ENCODE peak calls at places on chromosomes 12 and 14, in four cellular contexts. P is endodermal cell, S is thyroid gland, E is AG04450. F is an unnamed sample.

GRCh38 chr14:68702105-68702504 is 90.8 kb downstream of the ZFP36L1 start:
- DNase-seq in E (no peak), P (no peak), S (no peak), F (no peak)

GRCh38 chr12:52202361-52203078 is 10.7 kb upstream of the KRT80 start:
- DNase-seq in P (no peak), E (no peak), S (peak; percentile 82), F (no peak)

GRCh38 chr14:89237923-89238529 is 179.0 kb downstream of the FOXN3 start:
- DNase-seq in E (no peak), P (peak; percentile 54), S (no peak), F (no peak)

GRCh38 chr12:56358836-56359532 is 923 bp downstream of the STAT2 start:
- DNase-seq in S (no peak), P (peak; percentile 44), E (peak; percentile 71), F (peak; percentile 65)

GRCh38 chr12:4817813-4818212 is 91.9 kb upstream of the KCNA1 start:
- DNase-seq in E (no peak), S (no peak), P (no peak), F (no peak)

GRCh38 chr12:109967383-109968031 is 28.7 kb downstream of the GIT2 start:
- DNase-seq in S (no peak), P (peak; percentile 61), E (no peak), F (no peak)

GRCh38 chr14:72141084-72141483 is 208.9 kb downstream of the RGS6 start:
- DNase-seq in P (no peak), E (no peak), S (no peak), F (no peak)

GRCh38 chr14:90558983-90559590 is 162.3 kb downstream of the CALM1 start:
- DNase-seq in P (no peak), S (no peak), E (no peak), F (no peak)

DNA sequence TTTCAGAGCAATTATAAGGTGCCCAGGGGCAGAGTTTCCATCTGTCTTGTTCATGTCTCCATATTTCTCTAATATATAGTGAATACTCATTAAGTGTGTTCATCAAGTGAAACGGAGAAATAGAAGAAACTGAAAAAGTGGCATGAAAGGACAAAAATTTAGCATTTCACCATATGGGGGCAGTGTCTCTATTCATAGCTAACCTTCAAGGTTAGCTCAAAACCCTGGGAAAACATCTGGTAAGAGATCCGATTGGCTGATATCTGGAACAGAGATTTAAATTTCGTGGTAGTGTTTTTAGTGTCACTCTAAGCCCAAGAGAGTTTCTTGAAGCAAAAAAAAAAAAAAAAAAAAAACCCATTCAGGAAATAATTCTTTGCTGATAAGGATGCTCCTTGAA is 367.5 kb downstream of the DAD1 start:
- DNase-seq in E (no peak), P (no peak), S (no peak), F (no peak)
- TF ChIP-seq CTCF in E (peak; percentile 59), P (peak; percentile 69), S (no peak), F (peak; percentile 42)

GRCh38 chr12:87758271-87758670 is 270.9 kb downstream of the C12orf50 start:
- DNase-seq in E (no peak), S (no peak), P (no peak), F (no peak)
- H3K4me3 ChIP-seq in E (no peak overlapping the region), S (no peak overlapping the region), P (no peak overlapping the region), F (no peak overlapping the region)

GRCh38 chr12:3319723-3320492 is 171.1 kb upstream of the PRMT8 start:
- DNase-seq in P (peak; percentile 65), S (no peak), E (no peak), F (no peak)
- TF ChIP-seq CTCF in P (peak; percentile 69), S (no peak), E (no peak), F (no peak)

DNA sequence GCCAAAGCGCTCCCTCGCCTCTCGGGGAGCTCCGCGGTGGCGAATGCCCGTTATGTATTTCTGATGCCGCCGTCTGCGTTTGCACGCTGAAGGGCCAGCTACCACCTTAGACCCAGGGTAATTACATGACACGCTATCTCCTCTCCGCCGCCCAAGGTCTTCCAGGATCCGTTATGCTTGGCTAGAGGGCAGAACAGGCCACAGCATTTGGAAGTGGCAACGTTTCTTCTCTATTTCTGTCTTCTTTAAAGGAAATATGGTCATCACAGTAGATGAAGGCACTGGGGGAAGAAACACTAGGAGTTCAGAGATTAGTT is 854 bp upstream of the MDGA2 start:
- DNase-seq in S (no peak), E (no peak), P (no peak), F (no peak)
- H3K4me3 ChIP-seq in S (no peak overlapping the region), E (no peak overlapping the region), P (peak overlapping the region; percentile 77), F (peak overlapping the region; percentile 36)